ENCODE peak calls at places on chromosomes 11 and 22, in six cellular contexts. H, Q, Y, I, Z and C are unnamed samples.

GRCh38 chr11:720017-720641 is 14.1 kb downstream of the EPS8L2 start:
- DNase-seq in I (no peak), Z (no peak), Y (no peak), Q (no peak), H (no peak), C (no peak)

GRCh38 chr22:49583886-49584505 is 243.7 kb downstream of the BRD1 start:
- DNase-seq in H (no peak), Y (no peak), Z (no peak), I (no peak), Q (no peak), C (no peak)

GRCh38 chr22:26259510-26259909 is 90.2 kb downstream of the SEZ6L start:
- DNase-seq in H (peak), I (no peak), Q (no peak), Y (peak), Z (peak), C (peak)

GRCh38 chr11:68090706-68091105 is 30.5 kb downstream of the CHKA start:
- DNase-seq in Y (no peak), Q (no peak), Z (no peak), I (no peak), H (peak), C (peak)

GRCh38 chr11:75140269-75141138 is 10.4 kb upstream of the SLCO2B1 start:
- DNase-seq in H (peak), Q (peak), Y (peak), I (peak), Z (peak), C (peak)

GRCh38 chr22:28112548-28113043 is 193.5 kb upstream of the PITPNB start:
- DNase-seq in Y (peak), H (peak), I (no peak), Z (no peak), Q (no peak), C (peak)

GRCh38 chr11:114058871-114059277 is 637 bp upstream of the ZBTB16 start:
- DNase-seq in H (no peak), Z (peak), Y (no peak), I (no peak), Q (peak), C (no peak)

GRCh38 chr11:62145261-62145871 is 21.6 kb downstream of the INCENP start:
- DNase-seq in Q (peak), H (no peak), Z (no peak), Y (no peak), I (no peak), C (no peak)

GRCh38 chr11:68025047-68025446 is 5.4 kb upstream of the NDUFS8 start:
- DNase-seq in I (no peak), Y (no peak), Q (no peak), Z (no peak), H (no peak), C (no peak)

GRCh38 chr11:2812371-2812991 is 73.1 kb downstream of the CDKN1C start:
- DNase-seq in Q (peak), Z (no peak), Y (no peak), H (no peak), I (no peak), C (no peak)

GRCh38 chr11:104582431-104582830 is 315.8 kb downstream of the CASP12 start:
- DNase-seq in Y (no peak), H (no peak), Z (no peak), I (no peak), Q (no peak), C (no peak)

GRCh38 chr22:42174062-42174461 is 43.5 kb upstream of the CYP2D6 start:
- DNase-seq in H (no peak), I (no peak), Z (no peak), Y (no peak), Q (no peak), C (no peak)

GRCh38 chr11:73139476-73140198 is 2.5 kb downstream of the FCHSD2 start:
- DNase-seq in H (peak), Y (no peak), I (no peak), Q (no peak), Z (no peak), C (peak)

GRCh38 chr11:78930810-78931209 is 356.1 kb upstream of the NARS2 start:
- DNase-seq in Y (no peak), I (no peak), H (no peak), Q (no peak), Z (no peak), C (no peak)

GRCh38 chr11:130849215-130849568 is 67.1 kb downstream of the SNX19 start:
- DNase-seq in H (no peak), Y (no peak), Q (no peak), Z (no peak), I (no peak), C (no peak)

GRCh38 chr11:96658436-96658835 is 268.6 kb downstream of the JRKL start:
- DNase-seq in Z (no peak), Q (no peak), H (no peak), I (no peak), Y (no peak), C (no peak)

GRCh38 chr11:3107608-3108182 is 50.5 kb upstream of the CARS1 start:
- DNase-seq in I (no peak), Y (no peak), Q (peak), H (no peak), Z (no peak), C (no peak)

GRCh38 chr11:121550247-121551132 is 97.7 kb upstream of the SORL1-AS1 start:
- DNase-seq in Z (no peak), H (no peak), I (no peak), Q (no peak), Y (no peak), C (no peak)